ENCODE peak calls at places on chromosome 12, in ten cellular contexts. J is hypothalamus; A is heart left ventricle; F is HEK293T; L is left colon; N is activated CD4-positive, alpha-beta T cell treated with anti-CD3 and anti-CD28 coated beads, Interleukin-2, amount 10 ng/mL, durations not matched to agents 7 days and 5 days; R is mesenchymal stem cell; E is AG09319; I is astrocyte of the spinal cord; C is NT2/D1. B is an unnamed sample.

GRCh38 chr12:32662665-32663064 is 16.4 kb upstream of the DNM1L start:
- DNase-seq in J (no peak), A (no peak), F (no peak), L (no peak), N (no peak), R (no peak), E (no peak), I (no peak), C (no peak), B (no peak)

GRCh38 chr12:54723653-54724256 is 75.6 kb upstream of the DCD start:
- DNase-seq in J (no peak), A (no peak), F (no peak), L (no peak), N (peak), R (peak), E (no peak), I (no peak), C (no peak), B (peak)

GRCh38 chr12:94714378-94714777 is 64.0 kb upstream of the TMCC3 start:
- DNase-seq in J (no peak), A (no peak), F (no peak), L (no peak), N (no peak), R (peak), E (no peak), I (peak), C (no peak), B (peak)

GRCh38 chr12:57632898-57633825 is at the start of gene B4GALNT1:
- DNase-seq in J (no peak), A (peak), F (peak), L (peak), N (peak), R (peak), E (no peak), I (peak), C (peak), B (peak)

GRCh38 chr12:124915249-124916236 is 1.1 kb upstream of the UBC start:
- DNase-seq in J (no peak), A (peak), F (no peak), L (peak), N (no peak), R (peak), E (no peak), I (no peak), C (no peak), B (no peak)

GRCh38 chr12:50242751-50243191 is 40.5 kb downstream of the LIMA1 start:
- DNase-seq in J (no peak), A (no peak), F (no peak), L (no peak), N (no peak), R (peak), E (no peak), I (peak), C (no peak), B (no peak)

GRCh38 chr12:13209279-13210021 is 12.9 kb downstream of the EMP1 start:
- DNase-seq in J (no peak), A (no peak), F (no peak), L (no peak), N (no peak), R (peak), E (no peak), I (no peak), C (no peak), B (no peak)

GRCh38 chr12:72083096-72083825 is 144.6 kb downstream of the TPH2 start:
- DNase-seq in J (no peak), A (no peak), F (no peak), L (no peak), N (no peak), R (no peak), E (no peak), I (no peak), C (no peak), B (no peak)

GRCh38 chr12:39070775-39071174 is 165.4 kb upstream of the CPNE8 start:
- DNase-seq in J (no peak), A (no peak), F (no peak), L (no peak), N (no peak), R (no peak), E (no peak), I (no peak), C (no peak), B (no peak)

GRCh38 chr12:120126635-120127005 is 10.1 kb upstream of the RAB35 start:
- DNase-seq in J (no peak), A (no peak), F (no peak), L (no peak), N (no peak), R (no peak), E (no peak), I (peak), C (peak), B (no peak)

GRCh38 chr12:88577537-88577936 is 2.7 kb downstream of the KITLG start:
- DNase-seq in J (no peak), A (no peak), F (no peak), L (no peak), N (no peak), R (peak), E (no peak), I (peak), C (no peak), B (peak)

GRCh38 chr12:122368361-122369073 is 54.0 kb downstream of the CLIP1 start:
- DNase-seq in J (no peak), A (no peak), F (peak), L (no peak), N (no peak), R (peak), E (no peak), I (peak), C (no peak), B (peak)

GRCh38 chr12:114679942-114680341 is 4.0 kb downstream of the TBX3 start:
- DNase-seq in J (no peak), A (no peak), F (no peak), L (no peak), N (no peak), R (no peak), E (no peak), I (no peak), C (no peak), B (no peak)

GRCh38 chr12:119772431-119772830 is 104.5 kb downstream of the PRKAB1 start:
- DNase-seq in J (no peak), A (no peak), F (no peak), L (no peak), N (no peak), R (no peak), E (no peak), I (peak), C (no peak), B (no peak)

GRCh38 chr12:27571463-27571862 is 47.5 kb downstream of the PPFIBP1 start:
- DNase-seq in J (no peak), A (no peak), F (no peak), L (no peak), N (no peak), R (peak), E (no peak), I (peak), C (no peak), B (no peak)

GRCh38 chr12:72089678-72090077 is 151.0 kb downstream of the TPH2 start:
- DNase-seq in J (no peak), A (no peak), F (no peak), L (no peak), N (no peak), R (no peak), E (no peak), I (no peak), C (no peak), B (peak)

GRCh38 chr12:51403744-51404143 is 12.5 kb upstream of the GALNT6 start:
- DNase-seq in J (no peak), A (peak), F (no peak), L (peak), N (no peak), R (no peak), E (no peak), I (no peak), C (no peak), B (no peak)

GRCh38 chr12:93336344-93336743 is 41.4 kb upstream of the NUDT4 start:
- DNase-seq in J (no peak), A (no peak), F (no peak), L (no peak), N (no peak), R (peak), E (no peak), I (peak), C (no peak), B (no peak)

GRCh38 chr12:89721291-89721987 is 12.8 kb upstream of the ATP2B1 start:
- DNase-seq in J (no peak), A (no peak), F (no peak), L (no peak), N (no peak), R (no peak), E (no peak), I (no peak), C (no peak), B (no peak)

GRCh38 chr12:71038960-71039359 is 118.4 kb upstream of the PTPRR start:
- DNase-seq in J (no peak), A (no peak), F (no peak), L (no peak), N (no peak), R (no peak), E (no peak), I (no peak), C (no peak), B (no peak)

GRCh38 chr12:88753074-88753473 is 172.8 kb upstream of the KITLG start:
- DNase-seq in J (no peak), A (no peak), F (no peak), L (no peak), N (no peak), R (peak), E (no peak), I (peak), C (no peak), B (no peak)

GRCh38 chr12:65948320-65949008 is 124.2 kb downstream of the HMGA2 start:
- DNase-seq in J (no peak), A (peak), F (no peak), L (peak), N (no peak), R (peak), E (peak), I (peak), C (no peak), B (no peak)

GRCh38 chr12:57216931-57217871 is 607 bp downstream of the NXPH4 start:
- DNase-seq in J (no peak), A (no peak), F (peak), L (no peak), N (no peak), R (no peak), E (no peak), I (no peak), C (no peak), B (no peak)

B was measured in NCI-H774.